ENCODE peak calls at places on chromosomes 4 and X, in six cellular contexts. D, H, L, K, T and E are unnamed samples.

GRCh38 chr4:150126201-150126879 is 48.1 kb downstream of the DCLK2 start:
- DNase-seq in D (no peak), H (no peak), L (peak; percentile 29), K (no peak), T (no peak), E (no peak)

GRCh38 chr4:71187399-71188196 is 151.2 kb upstream of the SLC4A4 start:
- DNase-seq in D (no peak), H (peak; percentile 78), L (no peak), K (no peak), T (no peak), E (peak; percentile 68)

GRCh38 chr4:140427104-140427918 is at the start of gene CLGN:
- DNase-seq in D (peak; percentile 61), H (peak; percentile 89), L (peak; percentile 15), K (peak; percentile 45), T (peak; percentile 94), E (peak; percentile 82)

GRCh38 chr4:111074523-111075114 is 451.7 kb upstream of the PITX2 start:
- DNase-seq in D (no peak), H (no peak), L (no peak), K (no peak), T (peak; percentile 2), E (no peak)

GRCh38 chr4:161256172-161256571 is 907.6 kb downstream of the FSTL5 start:
- DNase-seq in D (no peak), H (no peak), L (no peak), K (peak; percentile 19), T (peak; percentile 20), E (no peak)

GRCh38 chr4:174210354-174210753 is 73.1 kb downstream of the FBXO8 start:
- DNase-seq in D (no peak), H (no peak), L (no peak), K (no peak), T (peak; percentile 67), E (no peak)

GRCh38 chr4:65437102-65437501 is 233.2 kb downstream of the EPHA5 start:
- DNase-seq in D (no peak), H (no peak), L (no peak), K (no peak), T (no peak), E (no peak)

GRCh38 chr4:88144048-88144447 is 14.4 kb downstream of the ABCG2 start:
- DNase-seq in D (no peak), H (no peak), L (no peak), K (no peak), T (peak; percentile 71), E (no peak)

GRCh38 chrX:63657821-63658220 is 127.2 kb downstream of the ARHGEF9 start:
- DNase-seq in D (no peak), H (no peak), L (peak; percentile 46), K (peak; percentile 0), T (no peak), E (no peak)

GRCh38 chr4:128455076-128455345 is 167.4 kb upstream of the PGRMC2 start:
- DNase-seq in D (no peak), H (no peak), L (no peak), K (no peak), T (no peak), E (no peak)

GRCh38 chrX:132092439-132093065 is 35.3 kb downstream of the FRMD7 start:
- DNase-seq in D (no peak), H (no peak), L (no peak), K (peak; percentile 52), T (peak; percentile 83), E (no peak)

GRCh38 chr4:4614925-4615678 is 73.3 kb upstream of the STX18 start:
- DNase-seq in D (no peak), H (no peak), L (no peak), K (no peak), T (no peak), E (no peak)

GRCh38 chrX:30215357-30215843 is at the start of gene MAGEB2:
- DNase-seq in D (no peak), H (no peak), L (peak; percentile 43), K (peak; percentile 77), T (peak; percentile 36), E (no peak)

GRCh38 chr4:26263165-26263564 is 57.6 kb upstream of the RBPJ start:
- DNase-seq in D (no peak), H (no peak), L (no peak), K (peak; percentile 66), T (peak; percentile 63), E (no peak)

GRCh38 chrX:70452143-70452733 is 7.6 kb downstream of the DLG3 start:
- DNase-seq in D (no peak), H (peak; percentile 84), L (no peak), K (peak; percentile 18), T (peak; percentile 77), E (peak; percentile 79)

GRCh38 chrX:41895826-41896225 is 27.5 kb downstream of the CASK start:
- DNase-seq in D (no peak), H (no peak), L (no peak), K (no peak), T (no peak), E (no peak)

GRCh38 chr4:125368161-125368560 is 53.4 kb downstream of the FAT4 start:
- DNase-seq in D (no peak), H (no peak), L (no peak), K (no peak), T (no peak), E (no peak)

GRCh38 chr4:29309050-29309449 is 1411.1 kb upstream of the PCDH7 start:
- DNase-seq in D (no peak), H (no peak), L (no peak), K (no peak), T (no peak), E (no peak)

GRCh38 chr4:73417973-73418372 is 13.9 kb downstream of the ALB start:
- DNase-seq in D (no peak), H (no peak), L (no peak), K (no peak), T (peak; percentile 29), E (no peak)

GRCh38 chr4:39044364-39044946 is 12.2 kb upstream of the TMEM156 start:
- DNase-seq in D (peak; percentile 95), H (peak; percentile 99), L (peak; percentile 68), K (peak; percentile 64), T (peak; percentile 98), E (peak; percentile 97)

GRCh38 chr4:39044947-39045734 is 12.9 kb upstream of the TMEM156 start:
- DNase-seq in D (no peak), H (peak; percentile 94), L (no peak), K (no peak), T (peak; percentile 57), E (peak; percentile 72)

GRCh38 chr4:39043058-39043696 is 11.0 kb upstream of the TMEM156 start:
- DNase-seq in D (no peak), H (no peak), L (no peak), K (no peak), T (no peak), E (no peak)

GRCh38 chr4:39042365-39042764 is 10.2 kb upstream of the TMEM156 start:
- DNase-seq in D (no peak), H (no peak), L (no peak), K (no peak), T (no peak), E (no peak)

DNA sequence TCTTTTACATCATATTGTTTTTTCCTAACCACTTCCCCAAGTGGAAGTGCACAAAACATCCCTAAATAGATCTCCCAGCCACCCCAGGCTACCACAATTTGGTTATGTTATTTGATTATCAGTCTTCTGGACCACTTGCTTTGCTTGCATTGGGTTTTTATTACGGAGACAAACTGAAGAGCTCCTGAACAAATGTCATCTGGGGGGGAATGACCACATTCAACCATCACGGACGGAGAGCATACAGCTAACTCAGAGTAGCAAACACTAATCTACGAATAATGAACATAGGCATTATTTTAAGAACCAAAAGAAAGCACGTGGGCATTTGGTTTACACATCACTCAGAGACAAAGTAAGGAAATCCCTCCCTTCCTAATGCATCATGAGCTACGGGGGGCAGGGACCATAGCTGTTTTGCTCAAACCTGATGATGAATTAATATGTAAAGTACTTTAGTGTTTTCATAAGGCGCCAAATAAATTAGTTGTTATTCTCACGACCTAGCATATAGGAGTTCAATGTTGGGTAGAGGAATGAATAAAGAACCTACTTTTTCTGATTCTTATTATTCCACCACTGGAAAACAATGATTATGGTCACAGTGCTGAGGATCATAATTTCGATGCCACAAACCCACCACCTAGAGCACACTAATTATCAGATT is 11.6 kb upstream of the TMEM156 start:
- DNase-seq in D (no peak), H (no peak), L (no peak), K (no peak), T (peak; percentile 17), E (no peak)
- TF ChIP-seq POLR2AphosphoS5 in D (no peak), H (peak; percentile 42), L (no peak), K (no peak), T (no peak), E (no peak)

GRCh38 chrX:154321624-154322023 is 26.0 kb downstream of the TKTL1 start:
- DNase-seq in D (no peak), H (peak; percentile 62), L (no peak), K (no peak), T (no peak), E (no peak)

GRCh38 chrX:154321152-154321551 is 25.6 kb downstream of the TKTL1 start:
- DNase-seq in D (no peak), H (peak; percentile 58), L (no peak), K (no peak), T (no peak), E (no peak)

GRCh38 chrX:154315416-154315815 is 19.8 kb downstream of the TKTL1 start:
- DNase-seq in D (no peak), H (peak; percentile 52), L (no peak), K (no peak), T (no peak), E (no peak)

GRCh38 chrX:154320406-154320805 is 24.8 kb downstream of the TKTL1 start:
- DNase-seq in D (no peak), H (peak; percentile 58), L (no peak), K (no peak), T (no peak), E (no peak)

DNA sequence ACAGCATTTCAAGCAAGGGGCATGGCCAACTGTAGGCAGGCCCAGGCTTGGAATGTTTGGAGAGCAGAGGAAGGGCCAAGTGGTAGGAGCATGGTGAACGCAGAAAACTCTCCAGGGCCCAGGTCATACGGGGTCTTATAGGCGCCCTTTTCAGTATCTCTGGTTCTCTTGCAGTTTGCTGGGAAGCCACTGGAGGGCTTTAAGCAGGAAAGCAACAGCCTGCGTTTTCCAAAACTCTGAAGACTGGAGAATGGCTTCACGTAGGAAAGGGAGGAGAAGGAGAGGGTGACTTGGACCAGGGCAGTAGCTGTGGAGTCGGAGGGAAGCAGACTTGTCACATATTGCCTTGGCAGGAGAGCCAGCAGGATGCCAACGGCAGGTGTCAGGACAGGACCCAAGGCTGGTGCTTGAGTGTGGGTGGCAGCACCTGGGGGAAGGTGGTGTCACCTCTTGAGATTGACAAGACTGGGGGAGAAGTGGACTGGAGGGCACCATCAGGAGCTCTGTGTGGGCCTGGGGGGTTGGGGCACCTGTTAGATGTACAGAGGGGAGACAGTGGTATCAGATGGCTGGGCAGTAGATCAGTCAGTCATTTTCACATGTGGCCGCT is 21.9 kb downstream of the TKTL1 start:
- DNase-seq in D (no peak), H (peak; percentile 71), L (no peak), K (no peak), T (peak; percentile 72), E (no peak)
- TF ChIP-seq CTCF in D (no peak), H (peak; percentile 46), L (no peak), K (peak; percentile 36), T (peak; percentile 47), E (peak; percentile 57)

GRCh38 chr4:40909363-40909876 is 159.7 kb downstream of the NSUN7 start:
- DNase-seq in D (no peak), H (no peak), L (no peak), K (peak; percentile 90), T (no peak), E (peak; percentile 34)
- TF ChIP-seq POLR2AphosphoS5 in D (no peak), H (no peak), L (no peak), K (peak; percentile 59), T (no peak), E (no peak)

GRCh38 chr4:113888006-113888405 is 91.4 kb downstream of the ARSJ start:
- DNase-seq in D (no peak), H (no peak), L (no peak), K (no peak), T (no peak), E (no peak)

GRCh38 chr4:113899260-113900177 is 79.9 kb downstream of the ARSJ start:
- DNase-seq in D (no peak), H (no peak), L (peak; percentile 13), K (no peak), T (no peak), E (no peak)

GRCh38 chr4:113893546-113893945 is 85.9 kb downstream of the ARSJ start:
- DNase-seq in D (no peak), H (no peak), L (no peak), K (no peak), T (no peak), E (no peak)
- TF ChIP-seq CTCF in D (no peak), H (peak; percentile 18), L (no peak), K (peak; percentile 41), T (no peak), E (no peak)